ENCODE peak calls at places on chromosome 14, in nine cellular contexts. W is H7; G is NCI-H345; I is tibial nerve; P is neural crest cell; N is pancreas; C is T-cell; Q is hypothalamus; V is Jurkat, Clone E6-1. Y is an unnamed sample.

GRCh38 chr14:61102549-61103466 is 121.8 kb downstream of the SLC38A6 start:
- DNase-seq in W (no peak), G (no peak), I (no peak), P (no peak), N (no peak), C (no peak), Q (no peak), V (no peak), Y (no peak)

GRCh38 chr14:52455291-52456088 is 96.8 kb downstream of the TXNDC16 start:
- DNase-seq in W (no peak), G (no peak), I (no peak), P (no peak), N (no peak), C (no peak), Q (no peak), V (no peak), Y (no peak)

GRCh38 chr14:88269816-88270416 is 53.2 kb downstream of the KCNK10 start:
- DNase-seq in W (peak), G (no peak), I (no peak), P (no peak), N (peak), C (no peak), Q (no peak), V (no peak), Y (no peak)

GRCh38 chr14:104644656-104645055 is 40.1 kb upstream of the TMEM179 start:
- DNase-seq in W (no peak), G (no peak), I (no peak), P (no peak), N (no peak), C (no peak), Q (no peak), V (no peak), Y (no peak)

GRCh38 chr14:96909841-96910364 is 112.7 kb downstream of the VRK1 start:
- DNase-seq in W (no peak), G (no peak), I (no peak), P (no peak), N (no peak), C (no peak), Q (no peak), V (no peak), Y (no peak)

GRCh38 chr14:35963209-35963608 is 137.1 kb downstream of the BRMS1L start:
- DNase-seq in W (peak), G (no peak), I (no peak), P (no peak), N (no peak), C (no peak), Q (no peak), V (peak), Y (no peak)

GRCh38 chr14:55416866-55417265 is 5.2 kb upstream of the ATG14 start:
- DNase-seq in W (peak), G (no peak), I (no peak), P (no peak), N (no peak), C (no peak), Q (no peak), V (no peak), Y (no peak)

GRCh38 chr14:99189201-99189801 is 82.7 kb downstream of the BCL11B start:
- DNase-seq in W (no peak), G (no peak), I (no peak), P (no peak), N (no peak), C (peak), Q (no peak), V (peak), Y (no peak)

GRCh38 chr14:37641117-37641516 is 45.7 kb downstream of the TTC6 start:
- DNase-seq in W (no peak), G (peak), I (no peak), P (no peak), N (no peak), C (no peak), Q (no peak), V (no peak), Y (no peak)

GRCh38 chr14:51087024-51087423 is 7.9 kb downstream of the TRIM9 start:
- DNase-seq in W (peak), G (peak), I (no peak), P (no peak), N (no peak), C (no peak), Q (no peak), V (no peak), Y (no peak)

GRCh38 chr14:96178674-96179321 is 25.8 kb upstream of the BDKRB2 start:
- DNase-seq in W (no peak), G (no peak), I (no peak), P (no peak), N (no peak), C (no peak), Q (no peak), V (no peak), Y (no peak)

GRCh38 chr14:76917759-76918175 is 91.6 kb downstream of the LRRC74A start:
- DNase-seq in W (no peak), G (peak), I (no peak), P (no peak), N (peak), C (no peak), Q (peak), V (no peak), Y (no peak)

GRCh38 chr14:56738020-56738419 is 72.3 kb downstream of the OTX2 start:
- DNase-seq in W (no peak), G (no peak), I (no peak), P (no peak), N (no peak), C (no peak), Q (no peak), V (no peak), Y (no peak)

GRCh38 chr14:103189481-103190470 is 66.5 kb downstream of the TNFAIP2 start:
- DNase-seq in W (no peak), G (no peak), I (no peak), P (no peak), N (no peak), C (no peak), Q (no peak), V (no peak), Y (no peak)

GRCh38 chr14:34930591-34931069 is 52.2 kb upstream of the SRP54 start:
- DNase-seq in W (no peak), G (no peak), I (no peak), P (no peak), N (no peak), C (peak), Q (no peak), V (no peak), Y (no peak)

GRCh38 chr14:63673882-63674497 is 32.3 kb upstream of the WDR89 start:
- DNase-seq in W (no peak), G (no peak), I (no peak), P (no peak), N (no peak), C (no peak), Q (no peak), V (no peak), Y (no peak)

GRCh38 chr14:52922656-52923055 is 28.2 kb downstream of the FERMT2 start:
- DNase-seq in W (no peak), G (no peak), I (no peak), P (no peak), N (no peak), C (no peak), Q (no peak), V (no peak), Y (no peak)

GRCh38 chr14:38208825-38209562 is 1.3 kb downstream of the SSTR1 start:
- DNase-seq in W (peak), G (peak), I (no peak), P (no peak), N (peak), C (no peak), Q (no peak), V (no peak), Y (no peak)

GRCh38 chr14:50544911-50545310 is 12.5 kb upstream of the MAP4K5 start:
- DNase-seq in W (no peak), G (no peak), I (no peak), P (no peak), N (peak), C (no peak), Q (no peak), V (no peak), Y (no peak)

GRCh38 chr14:99069946-99070345 is 202.1 kb downstream of the BCL11B start:
- DNase-seq in W (no peak), G (no peak), I (no peak), P (no peak), N (no peak), C (no peak), Q (no peak), V (no peak), Y (no peak)

GRCh38 chr14:32727827-32728226 is 210.9 kb upstream of the NPAS3 start:
- DNase-seq in W (no peak), G (no peak), I (no peak), P (peak), N (no peak), C (no peak), Q (no peak), V (no peak), Y (no peak)

GRCh38 chr14:27553820-27554219 is 956.0 kb upstream of the NOVA1 start:
- DNase-seq in W (no peak), G (no peak), I (no peak), P (no peak), N (no peak), C (no peak), Q (no peak), V (peak), Y (no peak)

GRCh38 chr14:103539056-103539825 is 10.2 kb downstream of the TRMT61A start:
- DNase-seq in W (no peak), G (no peak), I (no peak), P (no peak), N (peak), C (no peak), Q (no peak), V (no peak), Y (no peak)

GRCh38 chr14:20707622-20708021 is 19.1 kb downstream of the ANG start:
- DNase-seq in W (no peak), G (no peak), I (no peak), P (no peak), N (no peak), C (no peak), Q (no peak), V (no peak), Y (no peak)

GRCh38 chr14:32038876-32039275 is 38.2 kb upstream of the ARHGAP5 start:
- DNase-seq in W (no peak), G (peak), I (no peak), P (no peak), N (no peak), C (no peak), Q (no peak), V (no peak), Y (no peak)

GRCh38 chr14:69133206-69134125 is 19.5 kb downstream of the DCAF5 start:
- DNase-seq in W (no peak), G (no peak), I (no peak), P (no peak), N (no peak), C (no peak), Q (no peak), V (no peak), Y (no peak)

Y was measured in GM13977.